ENCODE peak calls at places on chromosomes 13 and 19, in nine cellular contexts. J is stimulated activated CD4-positive, alpha-beta T cell treated with anti-CD3 and anti-CD28 coated beads, TNF-alpha, amount 100 ng/mL, for 4 hours; P is GM06990; S is osteocyte; G is keratinocyte; V is lung; U is memory B cell; H is colonic mucosa; R is A172. E is an unnamed sample.

GRCh38 chr19:32233091-32233490 is 112.3 kb upstream of the ZNF507 start:
- DNase-seq in J (no peak), P (no peak), S (peak), G (no peak), V (no peak), U (no peak), H (no peak), R (no peak), E (no peak)

GRCh38 chr13:30039506-30039905 is 189.1 kb upstream of the UBL3 start:
- DNase-seq in J (no peak), P (no peak), S (no peak), G (no peak), V (no peak), U (no peak), H (no peak), R (no peak), E (no peak)

GRCh38 chr13:98251708-98252107 is 74.6 kb upstream of the RNF113B start:
- DNase-seq in J (no peak), P (no peak), S (no peak), G (no peak), V (no peak), U (no peak), H (no peak), R (no peak), E (no peak)

GRCh38 chr19:8517551-8518442 is 3.8 kb upstream of the ZNF414 start:
- DNase-seq in J (no peak), P (no peak), S (no peak), G (no peak), V (no peak), U (no peak), H (no peak), R (no peak), E (no peak)

GRCh38 chr19:31979949-31980670 is 365.3 kb upstream of the ZNF507 start:
- DNase-seq in J (no peak), P (no peak), S (peak), G (no peak), V (no peak), U (no peak), H (no peak), R (no peak), E (no peak)

GRCh38 chr19:11971045-11971444 is 6.2 kb downstream of the ZNF763 start:
- DNase-seq in J (no peak), P (no peak), S (no peak), G (no peak), V (no peak), U (no peak), H (no peak), R (no peak), E (no peak)

GRCh38 chr19:5677156-5677555 is 3.2 kb downstream of the MICOS13 start:
- DNase-seq in J (no peak), P (no peak), S (no peak), G (no peak), V (no peak), U (no peak), H (no peak), R (no peak), E (no peak)

GRCh38 chr13:42001580-42001979 is 40.7 kb upstream of the VWA8 start:
- DNase-seq in J (no peak), P (no peak), S (no peak), G (no peak), V (peak), U (no peak), H (no peak), R (peak), E (no peak)

GRCh38 chr13:49958321-49958720 is 22.2 kb upstream of the SPRYD7 start:
- DNase-seq in J (no peak), P (no peak), S (no peak), G (no peak), V (no peak), U (no peak), H (no peak), R (no peak), E (no peak)

GRCh38 chr19:38852231-38853044 is 2.7 kb upstream of the HNRNPL start:
- DNase-seq in J (no peak), P (peak), S (no peak), G (no peak), V (peak), U (peak), H (peak), R (peak), E (no peak)

GRCh38 chr19:56383826-56384605 is 9.3 kb downstream of the ZNF582 start:
- DNase-seq in J (no peak), P (no peak), S (no peak), G (peak), V (no peak), U (no peak), H (no peak), R (peak), E (no peak)

GRCh38 chr13:101916108-101916757 is 463.8 kb downstream of the ITGBL1 start:
- DNase-seq in J (no peak), P (no peak), S (peak), G (no peak), V (no peak), U (no peak), H (no peak), R (no peak), E (no peak)

GRCh38 chr19:15829277-15829770 is 13.9 kb upstream of the OR10H1 start:
- DNase-seq in J (no peak), P (no peak), S (no peak), G (no peak), V (no peak), U (no peak), H (no peak), R (peak), E (no peak)

E was measured in COLO829.